ENCODE peak calls at places on chromosomes 6 and 20, in ten cellular contexts. One of them, this sample, is unnamed.

GRCh38 chr20:4244700-4245485 is 229.5 kb upstream of the RNF24 start:
- DNase-seq in T-helper 1 cell: no peak
- DNase-seq in stimulated activated CD4-positive, alpha-beta T cell treated with anti-CD3 and anti-CD28 coated beads, TNF-alpha, amount 100 ng/mL, for 4 hours: no peak
- DNase-seq in naive thymus-derived CD8-positive, alpha-beta T cell: no peak
- DNase-seq in stimulated activated effector memory CD8-positive, alpha-beta T cell treated with anti-CD3 and anti-CD28 coated beads, Interleukin-12 subunit alpha, Interleukin-12 subunit beta, amount 100 ng/mL, for 72 hours: no peak
- DNase-seq in NCI-H1048: no peak
- DNase-seq in activated B cell treated with CpG ODN at 0.5 μM for 24 hours: no peak
- DNase-seq in GM04503: no peak
- DNase-seq in endothelial cell: no peak
- DNase-seq in lower lobe of right lung: no peak
- DNase-seq in this sample: no peak

GRCh38 chr6:138795809-138796469 is at the start of gene ECT2L:
- DNase-seq in NCI-H1048: no peak
- DNase-seq in activated B cell treated with CpG ODN at 0.5 μM for 24 hours: no peak
- DNase-seq in endothelial cell: peak; percentile 52
- DNase-seq in T-helper 1 cell: no peak
- DNase-seq in stimulated activated CD4-positive, alpha-beta T cell treated with anti-CD3 and anti-CD28 coated beads, TNF-alpha, amount 100 ng/mL, for 4 hours: no peak
- DNase-seq in GM04503: no peak
- DNase-seq in stimulated activated effector memory CD8-positive, alpha-beta T cell treated with anti-CD3 and anti-CD28 coated beads, Interleukin-12 subunit alpha, Interleukin-12 subunit beta, amount 100 ng/mL, for 72 hours: no peak
- DNase-seq in lower lobe of right lung: peak; percentile 74
- DNase-seq in naive thymus-derived CD8-positive, alpha-beta T cell: no peak
- DNase-seq in this sample: no peak

GRCh38 chr6:160253714-160254113 is 4.9 kb downstream of the SLC22A2 start:
- DNase-seq in NCI-H1048: no peak
- DNase-seq in naive thymus-derived CD8-positive, alpha-beta T cell: no peak
- DNase-seq in stimulated activated effector memory CD8-positive, alpha-beta T cell treated with anti-CD3 and anti-CD28 coated beads, Interleukin-12 subunit alpha, Interleukin-12 subunit beta, amount 100 ng/mL, for 72 hours: no peak
- DNase-seq in endothelial cell: no peak
- DNase-seq in T-helper 1 cell: no peak
- DNase-seq in stimulated activated CD4-positive, alpha-beta T cell treated with anti-CD3 and anti-CD28 coated beads, TNF-alpha, amount 100 ng/mL, for 4 hours: no peak
- DNase-seq in lower lobe of right lung: no peak
- DNase-seq in GM04503: no peak
- DNase-seq in activated B cell treated with CpG ODN at 0.5 μM for 24 hours: no peak
- DNase-seq in this sample: no peak

GRCh38 chr20:38589967-38590681 is 9.1 kb downstream of the ADIG start:
- DNase-seq in stimulated activated CD4-positive, alpha-beta T cell treated with anti-CD3 and anti-CD28 coated beads, TNF-alpha, amount 100 ng/mL, for 4 hours: no peak
- DNase-seq in lower lobe of right lung: no peak
- DNase-seq in GM04503: no peak
- DNase-seq in T-helper 1 cell: no peak
- DNase-seq in stimulated activated effector memory CD8-positive, alpha-beta T cell treated with anti-CD3 and anti-CD28 coated beads, Interleukin-12 subunit alpha, Interleukin-12 subunit beta, amount 100 ng/mL, for 72 hours: no peak
- DNase-seq in naive thymus-derived CD8-positive, alpha-beta T cell: no peak
- DNase-seq in endothelial cell: no peak
- DNase-seq in activated B cell treated with CpG ODN at 0.5 μM for 24 hours: no peak
- DNase-seq in NCI-H1048: no peak
- DNase-seq in this sample: no peak

GRCh38 chr20:18743665-18744440 is 69.7 kb upstream of the SCP2D1 start:
- DNase-seq in GM04503: no peak
- DNase-seq in NCI-H1048: no peak
- DNase-seq in lower lobe of right lung: no peak
- DNase-seq in stimulated activated CD4-positive, alpha-beta T cell treated with anti-CD3 and anti-CD28 coated beads, TNF-alpha, amount 100 ng/mL, for 4 hours: no peak
- DNase-seq in stimulated activated effector memory CD8-positive, alpha-beta T cell treated with anti-CD3 and anti-CD28 coated beads, Interleukin-12 subunit alpha, Interleukin-12 subunit beta, amount 100 ng/mL, for 72 hours: no peak
- DNase-seq in activated B cell treated with CpG ODN at 0.5 μM for 24 hours: no peak
- DNase-seq in endothelial cell: no peak
- DNase-seq in naive thymus-derived CD8-positive, alpha-beta T cell: no peak
- DNase-seq in T-helper 1 cell: no peak
- DNase-seq in this sample: no peak

GRCh38 chr20:23298155-23298554 is 52.4 kb upstream of the NXT1 start:
- DNase-seq in NCI-H1048: no peak
- DNase-seq in stimulated activated CD4-positive, alpha-beta T cell treated with anti-CD3 and anti-CD28 coated beads, TNF-alpha, amount 100 ng/mL, for 4 hours: no peak
- DNase-seq in T-helper 1 cell: no peak
- DNase-seq in lower lobe of right lung: no peak
- DNase-seq in stimulated activated effector memory CD8-positive, alpha-beta T cell treated with anti-CD3 and anti-CD28 coated beads, Interleukin-12 subunit alpha, Interleukin-12 subunit beta, amount 100 ng/mL, for 72 hours: no peak
- DNase-seq in GM04503: no peak
- DNase-seq in naive thymus-derived CD8-positive, alpha-beta T cell: no peak
- DNase-seq in activated B cell treated with CpG ODN at 0.5 μM for 24 hours: no peak
- DNase-seq in endothelial cell: no peak
- DNase-seq in this sample: no peak

GRCh38 chr6:130018830-130019795 is 732 bp downstream of the L3MBTL3 start:
- DNase-seq in naive thymus-derived CD8-positive, alpha-beta T cell: peak; percentile 67
- DNase-seq in stimulated activated effector memory CD8-positive, alpha-beta T cell treated with anti-CD3 and anti-CD28 coated beads, Interleukin-12 subunit alpha, Interleukin-12 subunit beta, amount 100 ng/mL, for 72 hours: peak; percentile 21
- DNase-seq in GM04503: no peak
- DNase-seq in lower lobe of right lung: peak; percentile 55
- DNase-seq in activated B cell treated with CpG ODN at 0.5 μM for 24 hours: peak; percentile 41
- DNase-seq in stimulated activated CD4-positive, alpha-beta T cell treated with anti-CD3 and anti-CD28 coated beads, TNF-alpha, amount 100 ng/mL, for 4 hours: no peak
- DNase-seq in endothelial cell: peak; percentile 45
- DNase-seq in NCI-H1048: no peak
- DNase-seq in T-helper 1 cell: peak; percentile 25
- DNase-seq in this sample: peak; percentile 29

GRCh38 chr20:61539706-61540360 is 287.8 kb downstream of the CDH4 start:
- DNase-seq in stimulated activated CD4-positive, alpha-beta T cell treated with anti-CD3 and anti-CD28 coated beads, TNF-alpha, amount 100 ng/mL, for 4 hours: no peak
- DNase-seq in naive thymus-derived CD8-positive, alpha-beta T cell: no peak
- DNase-seq in lower lobe of right lung: no peak
- DNase-seq in activated B cell treated with CpG ODN at 0.5 μM for 24 hours: no peak
- DNase-seq in endothelial cell: no peak
- DNase-seq in T-helper 1 cell: no peak
- DNase-seq in GM04503: no peak
- DNase-seq in stimulated activated effector memory CD8-positive, alpha-beta T cell treated with anti-CD3 and anti-CD28 coated beads, Interleukin-12 subunit alpha, Interleukin-12 subunit beta, amount 100 ng/mL, for 72 hours: no peak
- DNase-seq in NCI-H1048: no peak
- DNase-seq in this sample: no peak

GRCh38 chr6:16832721-16833120 is 71.5 kb upstream of the ATXN1 start:
- DNase-seq in stimulated activated effector memory CD8-positive, alpha-beta T cell treated with anti-CD3 and anti-CD28 coated beads, Interleukin-12 subunit alpha, Interleukin-12 subunit beta, amount 100 ng/mL, for 72 hours: no peak
- DNase-seq in stimulated activated CD4-positive, alpha-beta T cell treated with anti-CD3 and anti-CD28 coated beads, TNF-alpha, amount 100 ng/mL, for 4 hours: no peak
- DNase-seq in GM04503: no peak
- DNase-seq in endothelial cell: no peak
- DNase-seq in activated B cell treated with CpG ODN at 0.5 μM for 24 hours: no peak
- DNase-seq in T-helper 1 cell: no peak
- DNase-seq in NCI-H1048: no peak
- DNase-seq in naive thymus-derived CD8-positive, alpha-beta T cell: no peak
- DNase-seq in lower lobe of right lung: no peak
- DNase-seq in this sample: no peak

GRCh38 chr6:116206231-116206903 is 47.5 kb downstream of the TSPYL4 start:
- DNase-seq in naive thymus-derived CD8-positive, alpha-beta T cell: no peak
- DNase-seq in NCI-H1048: no peak
- DNase-seq in stimulated activated effector memory CD8-positive, alpha-beta T cell treated with anti-CD3 and anti-CD28 coated beads, Interleukin-12 subunit alpha, Interleukin-12 subunit beta, amount 100 ng/mL, for 72 hours: no peak
- DNase-seq in endothelial cell: no peak
- DNase-seq in stimulated activated CD4-positive, alpha-beta T cell treated with anti-CD3 and anti-CD28 coated beads, TNF-alpha, amount 100 ng/mL, for 4 hours: no peak
- DNase-seq in T-helper 1 cell: no peak
- DNase-seq in lower lobe of right lung: no peak
- DNase-seq in activated B cell treated with CpG ODN at 0.5 μM for 24 hours: no peak
- DNase-seq in GM04503: no peak
- DNase-seq in this sample: no peak

GRCh38 chr6:154319231-154319858 is 37.3 kb downstream of the IPCEF1 start:
- DNase-seq in stimulated activated effector memory CD8-positive, alpha-beta T cell treated with anti-CD3 and anti-CD28 coated beads, Interleukin-12 subunit alpha, Interleukin-12 subunit beta, amount 100 ng/mL, for 72 hours: no peak
- DNase-seq in T-helper 1 cell: no peak
- DNase-seq in NCI-H1048: no peak
- DNase-seq in endothelial cell: no peak
- DNase-seq in stimulated activated CD4-positive, alpha-beta T cell treated with anti-CD3 and anti-CD28 coated beads, TNF-alpha, amount 100 ng/mL, for 4 hours: no peak
- DNase-seq in activated B cell treated with CpG ODN at 0.5 μM for 24 hours: no peak
- DNase-seq in lower lobe of right lung: no peak
- DNase-seq in naive thymus-derived CD8-positive, alpha-beta T cell: no peak
- DNase-seq in GM04503: peak; percentile 80
- DNase-seq in this sample: no peak

GRCh38 chr6:7390218-7390878 is 740 bp downstream of the RIOK1 start:
- DNase-seq in stimulated activated effector memory CD8-positive, alpha-beta T cell treated with anti-CD3 and anti-CD28 coated beads, Interleukin-12 subunit alpha, Interleukin-12 subunit beta, amount 100 ng/mL, for 72 hours: no peak
- DNase-seq in NCI-H1048: no peak
- DNase-seq in lower lobe of right lung: no peak
- DNase-seq in endothelial cell: no peak
- DNase-seq in T-helper 1 cell: peak; percentile 40
- DNase-seq in naive thymus-derived CD8-positive, alpha-beta T cell: no peak
- DNase-seq in GM04503: no peak
- DNase-seq in stimulated activated CD4-positive, alpha-beta T cell treated with anti-CD3 and anti-CD28 coated beads, TNF-alpha, amount 100 ng/mL, for 4 hours: no peak
- DNase-seq in activated B cell treated with CpG ODN at 0.5 μM for 24 hours: no peak
- DNase-seq in this sample: no peak

GRCh38 chr6:17429381-17430061 is 36.1 kb downstream of the CAP2 start:
- DNase-seq in lower lobe of right lung: no peak
- DNase-seq in endothelial cell: no peak
- DNase-seq in T-helper 1 cell: no peak
- DNase-seq in activated B cell treated with CpG ODN at 0.5 μM for 24 hours: no peak
- DNase-seq in stimulated activated effector memory CD8-positive, alpha-beta T cell treated with anti-CD3 and anti-CD28 coated beads, Interleukin-12 subunit alpha, Interleukin-12 subunit beta, amount 100 ng/mL, for 72 hours: no peak
- DNase-seq in NCI-H1048: no peak
- DNase-seq in stimulated activated CD4-positive, alpha-beta T cell treated with anti-CD3 and anti-CD28 coated beads, TNF-alpha, amount 100 ng/mL, for 4 hours: no peak
- DNase-seq in GM04503: no peak
- DNase-seq in naive thymus-derived CD8-positive, alpha-beta T cell: no peak
- DNase-seq in this sample: no peak

GRCh38 chr6:4316867-4317400 is 181.6 kb upstream of the ECI2 start:
- DNase-seq in GM04503: peak; percentile 78
- DNase-seq in activated B cell treated with CpG ODN at 0.5 μM for 24 hours: no peak
- DNase-seq in naive thymus-derived CD8-positive, alpha-beta T cell: no peak
- DNase-seq in NCI-H1048: no peak
- DNase-seq in stimulated activated effector memory CD8-positive, alpha-beta T cell treated with anti-CD3 and anti-CD28 coated beads, Interleukin-12 subunit alpha, Interleukin-12 subunit beta, amount 100 ng/mL, for 72 hours: no peak
- DNase-seq in endothelial cell: no peak
- DNase-seq in lower lobe of right lung: peak; percentile 56
- DNase-seq in stimulated activated CD4-positive, alpha-beta T cell treated with anti-CD3 and anti-CD28 coated beads, TNF-alpha, amount 100 ng/mL, for 4 hours: no peak
- DNase-seq in T-helper 1 cell: no peak
- DNase-seq in this sample: no peak

GRCh38 chr6:152122434-152122833 is 315.0 kb downstream of the ESR1 start:
- DNase-seq in lower lobe of right lung: no peak
- DNase-seq in T-helper 1 cell: no peak
- DNase-seq in GM04503: no peak
- DNase-seq in NCI-H1048: no peak
- DNase-seq in activated B cell treated with CpG ODN at 0.5 μM for 24 hours: no peak
- DNase-seq in stimulated activated CD4-positive, alpha-beta T cell treated with anti-CD3 and anti-CD28 coated beads, TNF-alpha, amount 100 ng/mL, for 4 hours: no peak
- DNase-seq in naive thymus-derived CD8-positive, alpha-beta T cell: no peak
- DNase-seq in stimulated activated effector memory CD8-positive, alpha-beta T cell treated with anti-CD3 and anti-CD28 coated beads, Interleukin-12 subunit alpha, Interleukin-12 subunit beta, amount 100 ng/mL, for 72 hours: no peak
- DNase-seq in endothelial cell: no peak
- DNase-seq in this sample: no peak

GRCh38 chr6:12371641-12372146 is 81.5 kb downstream of the EDN1 start:
- DNase-seq in stimulated activated effector memory CD8-positive, alpha-beta T cell treated with anti-CD3 and anti-CD28 coated beads, Interleukin-12 subunit alpha, Interleukin-12 subunit beta, amount 100 ng/mL, for 72 hours: no peak
- DNase-seq in lower lobe of right lung: no peak
- DNase-seq in NCI-H1048: no peak
- DNase-seq in activated B cell treated with CpG ODN at 0.5 μM for 24 hours: no peak
- DNase-seq in stimulated activated CD4-positive, alpha-beta T cell treated with anti-CD3 and anti-CD28 coated beads, TNF-alpha, amount 100 ng/mL, for 4 hours: no peak
- DNase-seq in T-helper 1 cell: no peak
- DNase-seq in naive thymus-derived CD8-positive, alpha-beta T cell: no peak
- DNase-seq in GM04503: no peak
- DNase-seq in endothelial cell: no peak
- DNase-seq in this sample: no peak

GRCh38 chr6:40674170-40674569 is 87.0 kb upstream of the LRFN2 start:
- DNase-seq in activated B cell treated with CpG ODN at 0.5 μM for 24 hours: no peak
- DNase-seq in NCI-H1048: no peak
- DNase-seq in stimulated activated effector memory CD8-positive, alpha-beta T cell treated with anti-CD3 and anti-CD28 coated beads, Interleukin-12 subunit alpha, Interleukin-12 subunit beta, amount 100 ng/mL, for 72 hours: no peak
- DNase-seq in T-helper 1 cell: no peak
- DNase-seq in lower lobe of right lung: no peak
- DNase-seq in endothelial cell: no peak
- DNase-seq in stimulated activated CD4-positive, alpha-beta T cell treated with anti-CD3 and anti-CD28 coated beads, TNF-alpha, amount 100 ng/mL, for 4 hours: no peak
- DNase-seq in naive thymus-derived CD8-positive, alpha-beta T cell: no peak
- DNase-seq in GM04503: no peak
- DNase-seq in this sample: no peak

GRCh38 chr6:118317581-118318563 is 230.2 kb upstream of the PLN start:
- DNase-seq in lower lobe of right lung: no peak
- DNase-seq in endothelial cell: no peak
- DNase-seq in T-helper 1 cell: no peak
- DNase-seq in activated B cell treated with CpG ODN at 0.5 μM for 24 hours: no peak
- DNase-seq in stimulated activated CD4-positive, alpha-beta T cell treated with anti-CD3 and anti-CD28 coated beads, TNF-alpha, amount 100 ng/mL, for 4 hours: no peak
- DNase-seq in naive thymus-derived CD8-positive, alpha-beta T cell: no peak
- DNase-seq in GM04503: peak; percentile 31
- DNase-seq in stimulated activated effector memory CD8-positive, alpha-beta T cell treated with anti-CD3 and anti-CD28 coated beads, Interleukin-12 subunit alpha, Interleukin-12 subunit beta, amount 100 ng/mL, for 72 hours: no peak
- DNase-seq in NCI-H1048: no peak
- DNase-seq in this sample: no peak

GRCh38 chr6:146312606-146313005 is 231.0 kb upstream of the RAB32 start:
- DNase-seq in T-helper 1 cell: no peak
- DNase-seq in activated B cell treated with CpG ODN at 0.5 μM for 24 hours: no peak
- DNase-seq in naive thymus-derived CD8-positive, alpha-beta T cell: no peak
- DNase-seq in GM04503: no peak
- DNase-seq in NCI-H1048: no peak
- DNase-seq in stimulated activated effector memory CD8-positive, alpha-beta T cell treated with anti-CD3 and anti-CD28 coated beads, Interleukin-12 subunit alpha, Interleukin-12 subunit beta, amount 100 ng/mL, for 72 hours: no peak
- DNase-seq in endothelial cell: no peak
- DNase-seq in lower lobe of right lung: no peak
- DNase-seq in stimulated activated CD4-positive, alpha-beta T cell treated with anti-CD3 and anti-CD28 coated beads, TNF-alpha, amount 100 ng/mL, for 4 hours: no peak
- DNase-seq in this sample: no peak

GRCh38 chr6:52931351-52931750 is 21.9 kb upstream of the GSTA3 start:
- DNase-seq in NCI-H1048: no peak
- DNase-seq in endothelial cell: no peak
- DNase-seq in GM04503: no peak
- DNase-seq in stimulated activated effector memory CD8-positive, alpha-beta T cell treated with anti-CD3 and anti-CD28 coated beads, Interleukin-12 subunit alpha, Interleukin-12 subunit beta, amount 100 ng/mL, for 72 hours: no peak
- DNase-seq in naive thymus-derived CD8-positive, alpha-beta T cell: no peak
- DNase-seq in activated B cell treated with CpG ODN at 0.5 μM for 24 hours: no peak
- DNase-seq in lower lobe of right lung: peak; percentile 57
- DNase-seq in T-helper 1 cell: no peak
- DNase-seq in stimulated activated CD4-positive, alpha-beta T cell treated with anti-CD3 and anti-CD28 coated beads, TNF-alpha, amount 100 ng/mL, for 4 hours: no peak
- DNase-seq in this sample: no peak

GRCh38 chr6:18016698-18017097 is 29.3 kb upstream of the KIF13A start:
- DNase-seq in activated B cell treated with CpG ODN at 0.5 μM for 24 hours: no peak
- DNase-seq in GM04503: no peak
- DNase-seq in stimulated activated CD4-positive, alpha-beta T cell treated with anti-CD3 and anti-CD28 coated beads, TNF-alpha, amount 100 ng/mL, for 4 hours: no peak
- DNase-seq in endothelial cell: no peak
- DNase-seq in stimulated activated effector memory CD8-positive, alpha-beta T cell treated with anti-CD3 and anti-CD28 coated beads, Interleukin-12 subunit alpha, Interleukin-12 subunit beta, amount 100 ng/mL, for 72 hours: no peak
- DNase-seq in naive thymus-derived CD8-positive, alpha-beta T cell: no peak
- DNase-seq in NCI-H1048: no peak
- DNase-seq in T-helper 1 cell: no peak
- DNase-seq in lower lobe of right lung: no peak
- DNase-seq in this sample: no peak

GRCh38 chr6:15927531-15928230 is 201.2 kb upstream of the MYLIP start:
- DNase-seq in naive thymus-derived CD8-positive, alpha-beta T cell: no peak
- DNase-seq in activated B cell treated with CpG ODN at 0.5 μM for 24 hours: no peak
- DNase-seq in stimulated activated effector memory CD8-positive, alpha-beta T cell treated with anti-CD3 and anti-CD28 coated beads, Interleukin-12 subunit alpha, Interleukin-12 subunit beta, amount 100 ng/mL, for 72 hours: no peak
- DNase-seq in GM04503: peak; percentile 44
- DNase-seq in stimulated activated CD4-positive, alpha-beta T cell treated with anti-CD3 and anti-CD28 coated beads, TNF-alpha, amount 100 ng/mL, for 4 hours: no peak
- DNase-seq in endothelial cell: no peak
- DNase-seq in T-helper 1 cell: no peak
- DNase-seq in NCI-H1048: no peak
- DNase-seq in lower lobe of right lung: no peak
- DNase-seq in this sample: no peak

GRCh38 chr20:59632426-59633113 is 28.2 kb downstream of the PHACTR3 start:
- DNase-seq in GM04503: no peak
- DNase-seq in T-helper 1 cell: no peak
- DNase-seq in lower lobe of right lung: no peak
- DNase-seq in stimulated activated effector memory CD8-positive, alpha-beta T cell treated with anti-CD3 and anti-CD28 coated beads, Interleukin-12 subunit alpha, Interleukin-12 subunit beta, amount 100 ng/mL, for 72 hours: no peak
- DNase-seq in NCI-H1048: no peak
- DNase-seq in stimulated activated CD4-positive, alpha-beta T cell treated with anti-CD3 and anti-CD28 coated beads, TNF-alpha, amount 100 ng/mL, for 4 hours: no peak
- DNase-seq in activated B cell treated with CpG ODN at 0.5 μM for 24 hours: no peak
- DNase-seq in naive thymus-derived CD8-positive, alpha-beta T cell: no peak
- DNase-seq in endothelial cell: no peak
- DNase-seq in this sample: no peak

GRCh38 chr20:24164360-24164759 is 175.8 kb upstream of the GGTLC1 start:
- DNase-seq in GM04503: no peak
- DNase-seq in T-helper 1 cell: no peak
- DNase-seq in stimulated activated effector memory CD8-positive, alpha-beta T cell treated with anti-CD3 and anti-CD28 coated beads, Interleukin-12 subunit alpha, Interleukin-12 subunit beta, amount 100 ng/mL, for 72 hours: peak; percentile 26
- DNase-seq in stimulated activated CD4-positive, alpha-beta T cell treated with anti-CD3 and anti-CD28 coated beads, TNF-alpha, amount 100 ng/mL, for 4 hours: no peak
- DNase-seq in lower lobe of right lung: no peak
- DNase-seq in naive thymus-derived CD8-positive, alpha-beta T cell: no peak
- DNase-seq in NCI-H1048: no peak
- DNase-seq in activated B cell treated with CpG ODN at 0.5 μM for 24 hours: no peak
- DNase-seq in endothelial cell: peak; percentile 71
- DNase-seq in this sample: no peak

GRCh38 chr6:56372621-56373020 is 125.2 kb upstream of the COL21A1 start:
- DNase-seq in lower lobe of right lung: no peak
- DNase-seq in activated B cell treated with CpG ODN at 0.5 μM for 24 hours: no peak
- DNase-seq in NCI-H1048: no peak
- DNase-seq in GM04503: no peak
- DNase-seq in endothelial cell: no peak
- DNase-seq in naive thymus-derived CD8-positive, alpha-beta T cell: no peak
- DNase-seq in stimulated activated CD4-positive, alpha-beta T cell treated with anti-CD3 and anti-CD28 coated beads, TNF-alpha, amount 100 ng/mL, for 4 hours: no peak
- DNase-seq in stimulated activated effector memory CD8-positive, alpha-beta T cell treated with anti-CD3 and anti-CD28 coated beads, Interleukin-12 subunit alpha, Interleukin-12 subunit beta, amount 100 ng/mL, for 72 hours: no peak
- DNase-seq in T-helper 1 cell: no peak
- DNase-seq in this sample: no peak

GRCh38 chr6:43123691-43124314 is 47.3 kb upstream of the SRF start:
- DNase-seq in T-helper 1 cell: no peak
- DNase-seq in stimulated activated effector memory CD8-positive, alpha-beta T cell treated with anti-CD3 and anti-CD28 coated beads, Interleukin-12 subunit alpha, Interleukin-12 subunit beta, amount 100 ng/mL, for 72 hours: no peak
- DNase-seq in GM04503: no peak
- DNase-seq in NCI-H1048: no peak
- DNase-seq in lower lobe of right lung: no peak
- DNase-seq in stimulated activated CD4-positive, alpha-beta T cell treated with anti-CD3 and anti-CD28 coated beads, TNF-alpha, amount 100 ng/mL, for 4 hours: no peak
- DNase-seq in activated B cell treated with CpG ODN at 0.5 μM for 24 hours: no peak
- DNase-seq in naive thymus-derived CD8-positive, alpha-beta T cell: no peak
- DNase-seq in endothelial cell: no peak
- DNase-seq in this sample: no peak

GRCh38 chr6:135093578-135093977 is 39.0 kb upstream of the HBS1L start:
- DNase-seq in lower lobe of right lung: no peak
- DNase-seq in GM04503: no peak
- DNase-seq in endothelial cell: no peak
- DNase-seq in NCI-H1048: no peak
- DNase-seq in stimulated activated CD4-positive, alpha-beta T cell treated with anti-CD3 and anti-CD28 coated beads, TNF-alpha, amount 100 ng/mL, for 4 hours: no peak
- DNase-seq in T-helper 1 cell: no peak
- DNase-seq in activated B cell treated with CpG ODN at 0.5 μM for 24 hours: no peak
- DNase-seq in naive thymus-derived CD8-positive, alpha-beta T cell: no peak
- DNase-seq in stimulated activated effector memory CD8-positive, alpha-beta T cell treated with anti-CD3 and anti-CD28 coated beads, Interleukin-12 subunit alpha, Interleukin-12 subunit beta, amount 100 ng/mL, for 72 hours: no peak
- DNase-seq in this sample: no peak

GRCh38 chr20:210809-211502 is 16.1 kb upstream of the DEFB129 start:
- DNase-seq in lower lobe of right lung: no peak
- DNase-seq in NCI-H1048: no peak
- DNase-seq in naive thymus-derived CD8-positive, alpha-beta T cell: no peak
- DNase-seq in T-helper 1 cell: no peak
- DNase-seq in endothelial cell: no peak
- DNase-seq in stimulated activated effector memory CD8-positive, alpha-beta T cell treated with anti-CD3 and anti-CD28 coated beads, Interleukin-12 subunit alpha, Interleukin-12 subunit beta, amount 100 ng/mL, for 72 hours: no peak
- DNase-seq in activated B cell treated with CpG ODN at 0.5 μM for 24 hours: no peak
- DNase-seq in stimulated activated CD4-positive, alpha-beta T cell treated with anti-CD3 and anti-CD28 coated beads, TNF-alpha, amount 100 ng/mL, for 4 hours: no peak
- DNase-seq in GM04503: no peak
- DNase-seq in this sample: no peak

This sample was measured in activated T-helper 9 cell treated with anti-CD3 and anti-CD28 coated beads, Interleukin-2, amount 50 U/mL, for 16 hours.